ENCODE peak calls at places on chromosomes 2 and 18, in nine cellular contexts. B is cardiac muscle cell, R is AG04449, E is fibroblast of mammary gland, D is endothelial cell, U is body of pancreas, S is AG09319, G is RWPE1, L is lung. M is an unnamed sample.

GRCh38 chr2:23757686-23758433 is 169.1 kb downstream of the ATAD2B start:
- DNase-seq in B (no peak), R (peak), E (peak), D (no peak), U (no peak), S (no peak), G (peak), L (no peak), M (peak)

GRCh38 chr18:26317353-26317865 is 91.2 kb downstream of the TAF4B start:
- DNase-seq in B (no peak), R (no peak), E (peak), D (no peak), U (no peak), S (no peak), G (no peak), L (no peak), M (no peak)

GRCh38 chr2:20447437-20448245 is 767 bp downstream of the RHOB start:
- DNase-seq in B (peak), R (no peak), E (peak), D (no peak), U (peak), S (no peak), G (peak), L (peak), M (no peak)

GRCh38 chr2:159086874-159087273 is 118.4 kb downstream of the TANC1 start:
- DNase-seq in B (no peak), R (no peak), E (no peak), D (no peak), U (no peak), S (no peak), G (no peak), L (no peak), M (no peak)

GRCh38 chr2:203623104-203623503 is 83.3 kb upstream of the CD28 start:
- DNase-seq in B (no peak), R (peak), E (peak), D (no peak), U (no peak), S (peak), G (peak), L (no peak), M (peak)

GRCh38 chr18:4144201-4144600 is 310.9 kb downstream of the DLGAP1 start:
- DNase-seq in B (no peak), R (no peak), E (no peak), D (no peak), U (no peak), S (no peak), G (no peak), L (no peak), M (no peak)

GRCh38 chr2:38370664-38371063 is 6.4 kb downstream of the ATL2 start:
- DNase-seq in B (no peak), R (no peak), E (no peak), D (no peak), U (no peak), S (no peak), G (no peak), L (no peak), M (no peak)

GRCh38 chr2:160924936-160925353 is 235.3 kb upstream of the TANK start:
- DNase-seq in B (no peak), R (no peak), E (no peak), D (no peak), U (no peak), S (no peak), G (no peak), L (no peak), M (no peak)

GRCh38 chr18:23828426-23828825 is 139.2 kb downstream of the LAMA3 start:
- DNase-seq in B (no peak), R (no peak), E (peak), D (no peak), U (peak), S (no peak), G (peak), L (no peak), M (peak)

GRCh38 chr18:2850816-2851215 is 4.0 kb downstream of the EMILIN2 start:
- DNase-seq in B (no peak), R (no peak), E (no peak), D (no peak), U (no peak), S (no peak), G (no peak), L (no peak), M (no peak)

GRCh38 chr2:15158532-15158931 is 402.6 kb downstream of the NBAS start:
- DNase-seq in B (no peak), R (no peak), E (no peak), D (no peak), U (no peak), S (no peak), G (no peak), L (no peak), M (no peak)

GRCh38 chr2:228628682-228629081 is 447.2 kb upstream of the SPHKAP start:
- DNase-seq in B (no peak), R (no peak), E (no peak), D (no peak), U (no peak), S (no peak), G (no peak), L (no peak), M (no peak)

GRCh38 chr18:44736664-44737063 is 56.0 kb downstream of the SETBP1 start:
- DNase-seq in B (no peak), R (no peak), E (no peak), D (no peak), U (no peak), S (no peak), G (no peak), L (no peak), M (no peak)

GRCh38 chr18:69759046-69759445 is 188.6 kb downstream of the CD226 start:
- DNase-seq in B (no peak), R (no peak), E (peak), D (no peak), U (no peak), S (no peak), G (no peak), L (no peak), M (no peak)

GRCh38 chr2:1505031-1505441 is 91.8 kb downstream of the TPO start:
- DNase-seq in B (no peak), R (no peak), E (no peak), D (no peak), U (no peak), S (no peak), G (no peak), L (no peak), M (no peak)

GRCh38 chr18:22153428-22153827 is 16.0 kb upstream of the GATA6 start:
- DNase-seq in B (no peak), R (no peak), E (no peak), D (no peak), U (no peak), S (no peak), G (no peak), L (no peak), M (no peak)

DNA sequence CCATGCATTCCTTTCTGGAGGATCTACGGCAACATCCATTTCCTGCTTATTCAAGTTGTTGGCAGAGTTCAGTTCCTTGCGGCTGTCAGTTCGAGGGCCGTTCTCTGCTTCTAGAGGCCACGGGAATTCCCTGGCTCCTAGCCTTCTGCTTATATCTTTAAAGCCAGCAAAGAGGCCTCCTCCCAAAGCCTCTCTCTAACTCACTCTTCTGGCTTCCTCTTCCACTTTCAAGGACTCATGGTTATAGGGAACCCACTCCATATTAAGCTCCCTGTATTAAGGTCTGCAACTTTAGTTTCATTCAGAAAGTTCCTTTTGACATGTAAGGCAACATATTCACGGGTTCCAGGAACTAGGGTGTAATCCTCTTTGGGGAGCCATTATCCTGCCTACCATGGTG is 150.0 kb upstream of the RMP24 start:
- DNase-seq in B (no peak), R (no peak), E (no peak), D (no peak), U (no peak), S (no peak), G (no peak), L (no peak), M (no peak)
- TF ChIP-seq CTCF in B (no peak), R (no peak), E (no peak), D (no peak), U (no peak), S (no peak), G (no peak), L (no peak), M (no peak)

DNA sequence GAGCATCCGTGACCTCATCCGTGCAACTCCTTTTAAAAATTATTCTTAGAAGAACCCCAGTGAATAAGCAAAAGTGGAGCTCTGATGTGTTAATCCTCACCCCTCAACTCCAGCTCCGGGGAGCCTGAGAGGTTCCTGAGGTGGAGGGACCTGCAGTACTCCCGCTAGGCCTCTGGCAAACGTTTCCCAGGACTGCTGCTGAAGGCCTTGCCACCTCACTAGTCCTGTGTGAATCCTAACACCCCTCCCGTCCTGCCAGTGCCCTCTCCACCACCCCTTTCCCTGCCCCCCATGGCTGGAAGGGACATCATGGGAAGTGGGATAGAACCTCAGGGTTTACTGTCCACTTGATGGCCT is 70.9 kb downstream of the INPP4A start:
- DNase-seq in B (no peak), R (no peak), E (no peak), D (no peak), U (no peak), S (no peak), G (no peak), L (no peak), M (no peak)
- TF ChIP-seq CTCF in B (no peak), R (no peak), E (no peak), D (no peak), U (no peak), S (no peak), G (no peak), L (no peak), M (no peak)

DNA sequence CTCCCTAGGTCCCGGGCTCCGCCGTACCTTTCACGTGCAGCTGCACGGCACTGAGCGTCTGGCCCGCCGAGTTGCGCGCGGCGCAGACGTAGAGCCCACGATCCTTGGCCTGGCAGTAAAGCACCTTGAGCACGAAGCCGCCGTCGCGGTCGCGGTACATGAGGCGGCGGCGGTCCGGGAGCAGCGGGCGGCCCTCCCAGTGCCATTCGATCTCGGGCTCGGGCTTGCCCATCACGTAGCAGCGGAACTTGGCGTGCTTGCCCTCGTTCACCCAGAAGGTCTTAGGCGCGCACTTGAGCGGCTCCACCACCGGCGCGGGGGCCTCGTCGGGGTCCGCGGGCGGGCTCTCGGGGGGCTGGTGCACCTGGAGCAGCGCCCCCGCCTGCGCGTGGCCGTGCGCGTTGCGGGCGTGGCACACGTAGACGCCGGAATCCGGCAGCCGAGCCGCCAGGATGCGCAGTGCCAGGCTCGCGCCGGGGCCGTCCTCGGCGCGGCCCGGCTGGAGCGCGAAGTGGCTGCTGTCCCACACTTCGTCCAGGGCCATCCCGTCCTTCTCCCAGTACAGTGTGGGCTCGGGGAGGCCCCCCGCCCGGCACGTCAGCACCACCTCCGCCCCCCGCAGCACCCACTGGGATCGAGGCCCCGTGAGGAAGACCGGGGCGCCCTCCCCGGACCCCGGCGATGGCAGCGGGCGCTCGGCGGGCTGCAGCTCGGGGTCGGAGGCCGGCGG is 980 bp downstream of the OBSL1 start:
- DNase-seq in B (peak), R (no peak), E (peak), D (no peak), U (peak), S (no peak), G (peak), L (no peak), M (no peak)
- TF ChIP-seq CTCF in B (peak), R (no peak), E (no peak), D (no peak), U (no peak), S (no peak), G (no peak), L (no peak), M (peak)

GRCh38 chr18:12679183-12679786 is 21.4 kb upstream of the SPIRE1 start:
- DNase-seq in B (peak), R (no peak), E (peak), D (peak), U (peak), S (no peak), G (no peak), L (peak), M (no peak)
- TF ChIP-seq CTCF in B (no peak), R (no peak), E (no peak), D (no peak), U (no peak), S (no peak), G (no peak), L (no peak), M (no peak)

GRCh38 chr2:151162185-151162584 is 99.5 kb downstream of the RBM43 start:
- DNase-seq in B (peak), R (peak), E (peak), D (no peak), U (no peak), S (peak), G (no peak), L (no peak), M (peak)
- TF ChIP-seq CTCF in B (peak), R (peak), E (peak), D (no peak), U (no peak), S (peak), G (peak), L (no peak), M (peak)

DNA sequence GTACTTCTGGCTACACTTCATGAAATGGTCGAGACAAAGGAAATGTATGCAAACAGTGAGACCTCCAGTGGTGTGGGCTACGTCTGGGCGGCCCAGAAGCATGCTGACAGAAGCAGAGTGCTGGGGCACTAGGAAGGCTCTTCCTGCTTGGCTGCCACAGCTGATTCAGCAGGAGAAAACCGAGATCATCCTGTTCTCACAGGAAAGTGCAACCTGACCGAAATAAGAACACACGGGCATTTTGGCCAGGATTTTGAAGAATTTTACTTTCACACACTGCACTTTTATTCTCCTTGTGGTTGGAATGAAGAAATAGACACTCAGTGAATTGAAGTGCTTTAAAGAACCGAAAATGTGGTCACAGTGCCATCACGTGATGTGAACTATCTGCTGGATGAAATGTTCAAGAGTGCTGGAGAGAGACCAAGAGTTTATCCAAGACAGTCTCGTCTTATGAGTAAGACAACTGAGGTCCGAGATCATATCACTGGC is 149.5 kb downstream of the CCBE1 start:
- DNase-seq in B (peak), R (peak), E (peak), D (no peak), U (peak), S (peak), G (no peak), L (no peak), M (peak)
- TF ChIP-seq CTCF in B (peak), R (peak), E (peak), D (no peak), U (no peak), S (peak), G (no peak), L (no peak), M (peak)

GRCh38 chr18:35130236-35130635 is 89.0 kb downstream of the MAPRE2 start:
- DNase-seq in B (no peak), R (no peak), E (no peak), D (no peak), U (no peak), S (no peak), G (no peak), L (no peak), M (no peak)
- TF ChIP-seq CTCF in B (no peak), R (no peak), E (no peak), D (no peak), U (no peak), S (no peak), G (no peak), L (no peak), M (no peak)

DNA sequence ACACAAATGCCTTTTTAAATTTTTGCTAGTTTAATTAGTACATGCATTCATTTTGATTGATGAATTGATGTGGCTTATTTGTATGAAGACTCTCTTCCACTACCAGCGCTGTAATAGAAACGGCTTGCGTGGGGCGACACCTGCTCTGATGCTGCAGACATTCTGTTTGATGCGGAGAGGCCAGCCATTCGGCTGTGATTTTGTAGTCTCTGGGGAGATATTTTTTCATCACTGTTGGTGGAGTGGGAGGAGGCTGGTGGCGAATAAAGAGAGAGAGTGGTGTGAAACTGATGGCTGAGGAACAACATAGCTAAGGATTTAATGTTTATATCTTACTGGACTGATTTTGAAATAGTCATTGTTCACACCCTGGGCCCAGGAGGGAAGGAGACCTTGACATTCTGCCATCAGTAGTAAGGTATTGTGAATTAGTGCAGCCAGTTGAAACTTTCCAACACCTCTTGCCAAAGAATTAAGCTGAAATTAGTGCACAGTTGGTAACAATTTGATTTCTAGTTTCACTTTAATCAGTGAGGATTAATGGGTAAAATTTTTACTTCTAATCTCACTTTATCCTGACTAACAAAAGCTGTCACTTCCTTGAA is 224.1 kb downstream of the MTX2 start:
- DNase-seq in B (no peak), R (no peak), E (no peak), D (no peak), U (no peak), S (no peak), G (no peak), L (no peak), M (no peak)
- TF ChIP-seq CTCF in B (no peak), R (no peak), E (no peak), D (no peak), U (no peak), S (no peak), G (no peak), L (no peak), M (no peak)